ENCODE peak calls at places on chromosomes 16 and 17, in nine cellular contexts. A, F, R, W, D, B, I, H and Z are unnamed samples.
A peak's percentile ranks its signal among the peaks of the same experiment; 100 is the strongest.

GRCh38 chr16:76176153-76176552 is 101.0 kb upstream of the CNTNAP4 start:
- DNase-seq in A (no peak), F (no peak), R (no peak), W (no peak), D (no peak), B (no peak), I (no peak), H (no peak), Z (no peak)

GRCh38 chr17:80780381-80781187 is 211.1 kb upstream of the CHMP6 start:
- DNase-seq in A (no peak), F (no peak), R (peak; percentile 40), W (no peak), D (no peak), B (no peak), I (no peak), H (peak; percentile 45), Z (no peak)

GRCh38 chr16:58042001-58042885 is 16.7 kb downstream of the MMP15 start:
- DNase-seq in A (no peak), F (no peak), R (no peak), W (no peak), D (no peak), B (no peak), I (no peak), H (no peak), Z (no peak)

GRCh38 chr16:68605746-68606145 is 39.4 kb upstream of the CDH3 start:
- DNase-seq in A (no peak), F (no peak), R (no peak), W (no peak), D (no peak), B (no peak), I (no peak), H (no peak), Z (no peak)

GRCh38 chr16:67084345-67085028 is 25.3 kb upstream of the PHAF1 start:
- DNase-seq in A (no peak), F (no peak), R (no peak), W (no peak), D (no peak), B (no peak), I (no peak), H (no peak), Z (no peak)

GRCh38 chr16:31718998-31719397 is 154.6 kb upstream of the ZNF267 start:
- DNase-seq in A (no peak), F (no peak), R (no peak), W (no peak), D (no peak), B (no peak), I (no peak), H (no peak), Z (no peak)

GRCh38 chr16:68902376-68903345 is 59.3 kb downstream of the TANGO6 start:
- DNase-seq in A (no peak), F (no peak), R (no peak), W (peak; percentile 79), D (peak; percentile 48), B (peak; percentile 23), I (no peak), H (peak; percentile 75), Z (no peak)

GRCh38 chr16:2963611-2964415 is at the start of gene KREMEN2:
- DNase-seq in A (no peak), F (no peak), R (no peak), W (peak; percentile 56), D (no peak), B (no peak), I (peak; percentile 74), H (peak; percentile 79), Z (peak; percentile 54)

GRCh38 chr17:79806863-79807720 is 10.2 kb upstream of the CBX8 start:
- DNase-seq in A (no peak), F (no peak), R (no peak), W (no peak), D (no peak), B (no peak), I (no peak), H (peak; percentile 31), Z (no peak)

GRCh38 chr17:68420065-68420847 is 37.0 kb downstream of the WIPI1 start:
- DNase-seq in A (no peak), F (no peak), R (no peak), W (no peak), D (no peak), B (no peak), I (no peak), H (no peak), Z (no peak)

GRCh38 chr17:18949566-18949965 is 2.4 kb upstream of the SLC5A10 start:
- DNase-seq in A (peak; percentile 37), F (no peak), R (no peak), W (no peak), D (no peak), B (peak; percentile 34), I (no peak), H (no peak), Z (no peak)

GRCh38 chr16:84379731-84380369 is 11.5 kb downstream of the ATP2C2 start:
- DNase-seq in A (no peak), F (no peak), R (peak; percentile 23), W (no peak), D (no peak), B (no peak), I (no peak), H (no peak), Z (no peak)

GRCh38 chr17:43368740-43369506 is 29.9 kb upstream of the ARL4D start:
- DNase-seq in A (peak; percentile 84), F (peak; percentile 59), R (peak; percentile 91), W (peak; percentile 80), D (no peak), B (peak; percentile 84), I (peak; percentile 93), H (peak; percentile 83), Z (peak; percentile 90)

GRCh38 chr16:17205279-17206139 is 265.3 kb downstream of the XYLT1 start:
- DNase-seq in A (no peak), F (no peak), R (no peak), W (peak; percentile 56), D (no peak), B (no peak), I (no peak), H (peak; percentile 43), Z (no peak)

GRCh38 chr17:48603959-48604769 is 622 bp downstream of the HOXB6 start:
- DNase-seq in A (no peak), F (no peak), R (no peak), W (no peak), D (no peak), B (peak; percentile 65), I (peak; percentile 45), H (no peak), Z (no peak)

GRCh38 chr17:13562271-13562800 is 39.4 kb downstream of the HS3ST3A1 start:
- DNase-seq in A (no peak), F (no peak), R (no peak), W (no peak), D (no peak), B (peak; percentile 79), I (no peak), H (no peak), Z (no peak)

GRCh38 chr16:4323845-4324478 is 8.1 kb downstream of the GLIS2 start:
- DNase-seq in A (peak; percentile 70), F (no peak), R (peak; percentile 88), W (peak; percentile 79), D (no peak), B (peak; percentile 78), I (no peak), H (peak; percentile 74), Z (peak; percentile 71)
- H3K4me1 ChIP-seq in A (peaks cover 100% of the 10 kb centered on the region), F (peaks cover 14% of the 10 kb centered on the region), R (peaks cover 96% of the 10 kb centered on the region), W (peaks cover 45% of the 10 kb centered on the region), D (peaks cover 95% of the 10 kb centered on the region), B (peaks cover 88% of the 10 kb centered on the region), I (peaks cover 41% of the 10 kb centered on the region), H (peaks cover 15% of the 10 kb centered on the region), Z (peaks cover 94% of the 10 kb centered on the region)

GRCh38 chr16:48272837-48273421 is 25.6 kb upstream of the ABCC11 start:
- DNase-seq in A (no peak), F (no peak), R (peak; percentile 80), W (no peak), D (no peak), B (no peak), I (no peak), H (no peak), Z (no peak)
- H3K4me3 ChIP-seq in A (no peak overlapping the region), F (no peak overlapping the region), R (peak overlapping the region; percentile 23), W (no peak overlapping the region), D (no peak overlapping the region), B (no peak overlapping the region), I (no peak overlapping the region), H (no peak overlapping the region), Z (no peak overlapping the region)

DNA sequence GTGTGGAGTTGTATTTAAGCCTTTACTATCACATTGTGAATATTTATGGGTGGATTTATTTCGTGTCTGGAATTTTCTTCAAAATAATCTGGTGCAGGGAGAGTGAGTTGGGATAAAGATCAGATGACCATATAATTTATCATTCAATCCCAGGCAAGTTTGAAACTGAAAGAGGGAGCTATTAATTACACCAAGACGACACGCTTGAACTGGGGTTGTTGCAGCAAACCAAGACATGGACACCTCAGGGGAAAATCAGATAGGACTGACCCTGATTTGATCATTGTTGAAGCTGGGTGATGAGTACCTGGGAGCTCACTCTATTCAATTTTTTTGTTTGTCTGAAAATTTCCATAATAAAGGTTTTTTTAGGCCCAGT is 42.2 kb downstream of the LDHD start:
- DNase-seq in A (no peak), F (no peak), R (no peak), W (no peak), D (no peak), B (no peak), I (no peak), H (no peak), Z (no peak)
- H3K4me1 ChIP-seq in A (peaks cover 65% of the 10 kb centered on the region), F (peaks cover 41% of the 10 kb centered on the region), R (no peaks in the 10 kb centered on the region), W (no peaks in the 10 kb centered on the region), D (peaks cover 16% of the 10 kb centered on the region), B (peaks cover 7% of the 10 kb centered on the region), I (peaks cover 23% of the 10 kb centered on the region), H (peaks cover 8% of the 10 kb centered on the region), Z (peaks cover 24% of the 10 kb centered on the region)

GRCh38 chr16:11583889-11584565 is 2.7 kb downstream of the LITAF start:
- DNase-seq in A (peak; percentile 9), F (no peak), R (no peak), W (no peak), D (no peak), B (no peak), I (peak; percentile 71), H (no peak), Z (peak; percentile 45)

GRCh38 chr16:11583171-11583570 is 3.5 kb downstream of the LITAF start:
- DNase-seq in A (no peak), F (no peak), R (no peak), W (no peak), D (no peak), B (no peak), I (peak; percentile 11), H (no peak), Z (no peak)

GRCh38 chr16:11582157-11582814 is 4.4 kb downstream of the LITAF start:
- DNase-seq in A (no peak), F (no peak), R (no peak), W (no peak), D (no peak), B (no peak), I (no peak), H (no peak), Z (no peak)

GRCh38 chr16:11580451-11581086 is 6.2 kb downstream of the LITAF start:
- DNase-seq in A (peak; percentile 9), F (no peak), R (no peak), W (no peak), D (no peak), B (no peak), I (peak; percentile 36), H (no peak), Z (peak; percentile 28)

DNA sequence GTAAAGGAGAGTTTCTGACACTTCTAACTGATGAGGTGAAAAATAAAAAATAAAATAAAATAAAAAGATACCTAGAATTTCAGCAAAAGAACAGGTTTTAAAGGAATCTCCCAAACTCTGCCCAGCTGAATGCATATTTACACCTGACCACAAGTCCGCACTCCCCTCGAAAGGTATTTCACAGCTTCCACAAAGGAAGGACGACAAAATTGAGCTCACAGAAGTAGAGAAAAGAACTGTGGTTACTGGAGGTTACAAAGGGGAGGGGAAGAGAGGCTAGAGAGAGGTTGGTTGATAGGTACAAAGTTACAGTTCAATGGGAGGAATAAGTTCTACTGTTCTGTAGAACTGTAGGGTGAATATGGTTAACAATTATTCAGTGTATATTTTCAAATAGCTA is 5.0 kb downstream of the LITAF start:
- DNase-seq in A (no peak), F (peak; percentile 39), R (no peak), W (no peak), D (no peak), B (no peak), I (no peak), H (no peak), Z (no peak)
- H3K4me3 ChIP-seq in A (no peak overlapping the region), F (peak overlapping the region; percentile 49), R (no peak overlapping the region), W (no peak overlapping the region), D (no peak overlapping the region), B (no peak overlapping the region), I (no peak overlapping the region), H (no peak overlapping the region), Z (no peak overlapping the region)